ENCODE peak calls at places on chromosomes 1 and 21, in seven cellular contexts. I, J, Q, Z, O, H and X are unnamed samples.

GRCh38 chr1:208225954-208226937 is 17.9 kb downstream of the PLXNA2 start:
- DNase-seq in I (peak), J (no peak), Q (no peak), Z (no peak), O (no peak), H (no peak), X (no peak)

GRCh38 chr1:116179398-116179797 is 68.2 kb downstream of the MAB21L3 start:
- DNase-seq in I (no peak), J (no peak), Q (no peak), Z (no peak), O (peak), H (no peak), X (no peak)

GRCh38 chr1:47021070-47021469 is 2.4 kb upstream of the CYP4X1 start:
- DNase-seq in I (no peak), J (no peak), Q (no peak), Z (no peak), O (no peak), H (no peak), X (no peak)

GRCh38 chr1:27303509-27303908 is 18.5 kb upstream of the TMEM222 start:
- DNase-seq in I (no peak), J (no peak), Q (no peak), Z (no peak), O (no peak), H (no peak), X (no peak)

GRCh38 chr1:248858096-248858890 is 592 bp downstream of the ZNF692 start:
- DNase-seq in I (peak), J (peak), Q (peak), Z (no peak), O (peak), H (peak), X (peak)

GRCh38 chr1:33349081-33349759 is 28.3 kb upstream of the A3GALT2 start:
- DNase-seq in I (peak), J (no peak), Q (peak), Z (no peak), O (no peak), H (peak), X (peak)

GRCh38 chr1:229363723-229364122 is 20.9 kb upstream of the CCSAP start:
- DNase-seq in I (no peak), J (no peak), Q (no peak), Z (no peak), O (no peak), H (no peak), X (no peak)

GRCh38 chr1:228986093-228986904 is 251.0 kb downstream of the RHOU start:
- DNase-seq in I (no peak), J (no peak), Q (no peak), Z (no peak), O (no peak), H (no peak), X (no peak)

GRCh38 chr1:175839678-175840669 is 96.6 kb upstream of the TNR start:
- DNase-seq in I (peak), J (no peak), Q (no peak), Z (no peak), O (peak), H (peak), X (peak)

GRCh38 chr1:2836333-2836970 is 35.0 kb upstream of the TTC34 start:
- DNase-seq in I (no peak), J (no peak), Q (no peak), Z (no peak), O (no peak), H (no peak), X (no peak)

GRCh38 chr21:16678479-16678878 is 834.4 kb upstream of the CXADR start:
- DNase-seq in I (no peak), J (no peak), Q (no peak), Z (no peak), O (no peak), H (no peak), X (no peak)

GRCh38 chr1:184078564-184079107 is 27.1 kb downstream of the TSEN15 start:
- DNase-seq in I (no peak), J (no peak), Q (no peak), Z (no peak), O (no peak), H (no peak), X (no peak)

GRCh38 chr1:209742409-209743144 is 13.3 kb upstream of the TRAF3IP3 start:
- DNase-seq in I (no peak), J (no peak), Q (no peak), Z (no peak), O (no peak), H (no peak), X (no peak)

GRCh38 chr1:100953915-100954314 is 58.0 kb downstream of the SLC30A7 start:
- DNase-seq in I (no peak), J (no peak), Q (no peak), Z (no peak), O (no peak), H (no peak), X (no peak)

GRCh38 chr1:100959502-100960060 is 63.7 kb downstream of the SLC30A7 start:
- DNase-seq in I (no peak), J (no peak), Q (no peak), Z (no peak), O (no peak), H (no peak), X (no peak)

GRCh38 chr1:100950776-100951175 is 54.9 kb downstream of the SLC30A7 start:
- DNase-seq in I (no peak), J (no peak), Q (no peak), Z (no peak), O (no peak), H (no peak), X (no peak)

GRCh38 chr1:100952104-100952745 is 56.3 kb downstream of the SLC30A7 start:
- DNase-seq in I (no peak), J (no peak), Q (no peak), Z (no peak), O (no peak), H (no peak), X (no peak)

DNA sequence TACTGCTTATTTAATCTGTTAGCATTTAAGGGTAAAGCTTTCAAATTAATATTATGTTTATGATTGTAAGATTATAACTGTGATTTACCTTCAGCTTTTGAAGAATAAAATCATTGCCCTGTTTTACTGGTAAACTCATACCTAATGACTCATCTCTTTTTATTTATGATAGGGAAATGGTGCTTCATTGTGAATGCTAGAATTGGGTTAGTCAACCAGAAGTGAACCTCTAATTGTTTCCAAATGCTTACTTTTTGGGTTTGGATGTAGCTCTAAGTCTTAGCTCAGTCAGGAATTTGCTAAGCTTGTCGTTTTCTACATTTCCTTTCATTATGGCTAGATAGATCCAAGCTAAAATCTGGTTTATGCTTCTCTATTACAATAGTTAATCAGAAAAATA is 59.4 kb downstream of the SLC30A7 start:
- DNase-seq in I (no peak), J (no peak), Q (no peak), Z (no peak), O (no peak), H (peak), X (no peak)
- TF ChIP-seq JUND in I (no peak), J (no peak), Q (no peak), Z (no peak), O (no peak), H (peak), X (no peak)

GRCh38 chr21:28152729-28153128 is 839.9 kb downstream of the LTN1 start:
- DNase-seq in I (no peak), J (no peak), Q (no peak), Z (no peak), O (no peak), H (no peak), X (no peak)

GRCh38 chr21:28154121-28154520 is 838.6 kb downstream of the LTN1 start:
- DNase-seq in I (no peak), J (no peak), Q (no peak), Z (no peak), O (no peak), H (no peak), X (no peak)

GRCh38 chr21:28150021-28150420 is 842.7 kb downstream of the LTN1 start:
- DNase-seq in I (no peak), J (no peak), Q (no peak), Z (no peak), O (no peak), H (no peak), X (no peak)

GRCh38 chr21:28148400-28149064 is 844.1 kb downstream of the LTN1 start:
- DNase-seq in I (no peak), J (no peak), Q (no peak), Z (no peak), O (no peak), H (no peak), X (peak)

GRCh38 chr21:28150778-28151177 is 841.9 kb downstream of the LTN1 start:
- DNase-seq in I (no peak), J (no peak), Q (no peak), Z (no peak), O (no peak), H (no peak), X (no peak)
- TF ChIP-seq JUND in I (no peak), J (no peak), Q (no peak), Z (no peak), O (no peak), H (no peak), X (no peak)

DNA sequence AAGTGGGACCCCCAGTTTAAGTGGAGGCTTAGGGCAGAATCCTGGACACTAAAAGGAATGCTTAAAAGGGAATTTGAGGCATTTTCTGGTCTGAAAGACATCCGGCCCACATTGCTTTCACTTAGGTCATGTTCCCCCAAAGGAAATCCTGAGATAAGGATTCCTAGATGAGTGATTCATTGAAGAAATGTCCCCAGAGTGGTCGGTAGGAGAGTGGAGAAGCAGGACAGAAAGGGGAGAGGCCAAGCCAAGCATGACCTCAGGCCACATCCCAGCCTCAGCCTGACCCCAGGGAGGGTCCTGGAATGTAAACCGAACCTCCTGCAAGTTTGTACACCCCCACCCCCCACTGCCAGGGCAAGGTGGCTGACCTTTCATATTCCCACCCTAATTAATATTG is 16.6 kb downstream of the HIVEP3 start:
- DNase-seq in I (no peak), J (no peak), Q (no peak), Z (no peak), O (no peak), H (no peak), X (no peak)
- TF ChIP-seq JUND in I (peak), J (peak), Q (no peak), Z (no peak), O (no peak), H (peak), X (no peak)

DNA sequence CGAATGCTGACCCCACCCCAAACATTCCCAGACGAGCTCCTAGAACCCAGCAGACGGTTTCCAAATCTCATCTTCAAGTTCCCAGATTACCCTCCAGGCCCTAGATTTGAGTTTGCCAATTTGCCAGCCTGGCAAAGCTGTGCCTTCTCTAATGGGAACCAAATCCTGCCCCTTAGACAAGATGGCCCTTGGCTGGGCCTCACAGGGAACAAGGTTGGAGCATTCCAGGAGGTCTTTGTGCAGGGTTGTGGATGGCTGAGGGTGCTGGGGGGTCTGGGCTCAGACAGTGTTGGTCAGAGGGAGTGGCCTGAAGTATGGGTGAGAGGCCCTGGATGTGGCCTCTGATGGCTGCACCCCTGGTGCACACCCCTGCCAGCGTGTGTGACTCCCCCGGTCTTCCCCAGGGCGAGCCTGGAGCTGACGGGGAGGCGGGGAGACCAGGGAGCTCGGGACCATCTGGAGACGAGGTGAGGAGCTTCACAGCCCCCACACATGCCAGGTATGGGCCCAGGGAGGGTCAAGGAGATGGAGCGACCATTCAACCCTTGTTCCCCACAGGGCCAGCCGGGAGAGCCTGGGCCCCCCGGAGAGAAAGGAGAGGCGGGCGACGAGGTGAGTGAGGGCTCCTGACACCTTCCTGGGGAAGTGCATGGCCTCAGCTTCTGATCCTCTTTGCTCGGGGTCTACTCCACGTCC is 10.2 kb downstream of the COL6A1 start:
- DNase-seq in I (no peak), J (no peak), Q (no peak), Z (no peak), O (no peak), H (no peak), X (no peak)
- TF ChIP-seq JUND in I (no peak), J (no peak), Q (no peak), Z (no peak), O (no peak), H (no peak), X (no peak)